ENCODE peak calls at places on chromosomes 16 and 17, in nine cellular contexts. B is dorsolateral prefrontal cortex, T is choroid plexus epithelial cell, Y is osteoblast, W is uterus, G is Caco-2, K is fibroblast of the aortic adventitia, P is lung, H is MCF 10A. D is an unnamed sample.

GRCh38 chr17:556431-556995 is 158.1 kb downstream of the VPS53 start:
- DNase-seq in B (no peak), T (peak), Y (no peak), W (no peak), G (peak), K (peak), P (no peak), H (no peak), D (no peak)

GRCh38 chr16:3282103-3282746 is 1.1 kb upstream of the ZNF263 start:
- DNase-seq in B (no peak), T (no peak), Y (peak), W (no peak), G (peak), K (no peak), P (no peak), H (no peak), D (no peak)

GRCh38 chr16:72362972-72363371 is 191.0 kb upstream of the PMFBP1 start:
- DNase-seq in B (no peak), T (no peak), Y (no peak), W (no peak), G (no peak), K (peak), P (no peak), H (no peak), D (no peak)

GRCh38 chr17:60163108-60163784 is 13.5 kb downstream of the CA4 start:
- DNase-seq in B (no peak), T (no peak), Y (peak), W (no peak), G (no peak), K (no peak), P (no peak), H (no peak), D (no peak)

GRCh38 chr16:5560084-5560483 is 462.5 kb upstream of the EEF2KMT start:
- DNase-seq in B (no peak), T (no peak), Y (no peak), W (no peak), G (no peak), K (no peak), P (no peak), H (no peak), D (no peak)

GRCh38 chr17:45687594-45687993 is 96.5 kb upstream of the CRHR1 start:
- DNase-seq in B (no peak), T (no peak), Y (no peak), W (no peak), G (no peak), K (no peak), P (no peak), H (no peak), D (no peak)

GRCh38 chr16:59826767-59827166 is 1092.7 kb upstream of the GOT2 start:
- DNase-seq in B (no peak), T (no peak), Y (no peak), W (no peak), G (no peak), K (no peak), P (no peak), H (no peak), D (no peak)

GRCh38 chr16:1701216-1701878 is 4.6 kb upstream of the MAPK8IP3 start:
- DNase-seq in B (no peak), T (no peak), Y (no peak), W (no peak), G (no peak), K (no peak), P (no peak), H (no peak), D (peak)

GRCh38 chr17:43552229-43552837 is 6.2 kb upstream of the ETV4 start:
- DNase-seq in B (no peak), T (no peak), Y (no peak), W (no peak), G (peak), K (no peak), P (no peak), H (no peak), D (no peak)

GRCh38 chr17:14269473-14269872 is 31.4 kb upstream of the HS3ST3B1 start:
- DNase-seq in B (no peak), T (no peak), Y (no peak), W (no peak), G (no peak), K (no peak), P (no peak), H (no peak), D (no peak)

GRCh38 chr17:4583796-4584124 is 569 bp upstream of the SMTNL2 start:
- DNase-seq in B (no peak), T (no peak), Y (peak), W (no peak), G (peak), K (no peak), P (no peak), H (no peak), D (no peak)

GRCh38 chr16:84547539-84548058 is 43.1 kb upstream of the MEAK7 start:
- DNase-seq in B (no peak), T (peak), Y (no peak), W (no peak), G (no peak), K (no peak), P (no peak), H (no peak), D (no peak)

GRCh38 chr17:27256225-27257030 is 37.5 kb upstream of the WSB1 start:
- DNase-seq in B (no peak), T (peak), Y (peak), W (no peak), G (no peak), K (peak), P (peak), H (peak), D (no peak)

GRCh38 chr17:13864551-13864950 is 204.8 kb upstream of the COX10 start:
- DNase-seq in B (no peak), T (peak), Y (no peak), W (no peak), G (no peak), K (peak), P (no peak), H (peak), D (no peak)

GRCh38 chr16:55499951-55500350 is 8.9 kb upstream of the LPCAT2 start:
- DNase-seq in B (no peak), T (peak), Y (peak), W (peak), G (no peak), K (peak), P (peak), H (peak), D (peak)

GRCh38 chr17:22145605-22146178 is 453.4 kb downstream of the KCNJ18 start:
- DNase-seq in B (no peak), T (no peak), Y (no peak), W (no peak), G (no peak), K (no peak), P (no peak), H (no peak), D (no peak)

GRCh38 chr16:87465306-87465705 is 27.5 kb downstream of the ZCCHC14 start:
- DNase-seq in B (no peak), T (peak), Y (peak), W (peak), G (no peak), K (peak), P (peak), H (peak), D (peak)

GRCh38 chr17:74923538-74924249 is 379 bp upstream of the OTOP2 start:
- DNase-seq in B (peak), T (peak), Y (peak), W (peak), G (peak), K (peak), P (peak), H (peak), D (peak)

GRCh38 chr16:81932668-81933067 is 78.6 kb downstream of the SDR42E1 start:
- DNase-seq in B (no peak), T (no peak), Y (no peak), W (no peak), G (no peak), K (no peak), P (no peak), H (no peak), D (no peak)

GRCh38 chr17:32558328-32558955 is 71.6 kb downstream of the CDK5R1 start:
- DNase-seq in B (no peak), T (no peak), Y (no peak), W (no peak), G (no peak), K (no peak), P (no peak), H (no peak), D (no peak)

GRCh38 chr17:63446218-63446980 is at the start of gene CYB561:
- DNase-seq in B (peak), T (peak), Y (peak), W (peak), G (peak), K (peak), P (peak), H (peak), D (peak)

GRCh38 chr17:44981221-44981968 is 13.3 kb upstream of the C1QL1 start:
- DNase-seq in B (no peak), T (peak), Y (no peak), W (no peak), G (peak), K (peak), P (no peak), H (peak), D (peak)

GRCh38 chr17:56943505-56944125 is 17.2 kb downstream of the COIL start:
- DNase-seq in B (no peak), T (no peak), Y (peak), W (no peak), G (no peak), K (no peak), P (no peak), H (peak), D (no peak)

GRCh38 chr17:56947741-56948140 is 13.1 kb downstream of the COIL start:
- DNase-seq in B (no peak), T (no peak), Y (no peak), W (no peak), G (no peak), K (no peak), P (no peak), H (no peak), D (peak)

GRCh38 chr17:56945938-56946337 is 14.9 kb downstream of the COIL start:
- DNase-seq in B (no peak), T (no peak), Y (no peak), W (no peak), G (no peak), K (no peak), P (no peak), H (no peak), D (no peak)

GRCh38 chr17:56949595-56949994 is 11.3 kb downstream of the COIL start:
- DNase-seq in B (no peak), T (no peak), Y (no peak), W (no peak), G (no peak), K (no peak), P (no peak), H (no peak), D (no peak)

DNA sequence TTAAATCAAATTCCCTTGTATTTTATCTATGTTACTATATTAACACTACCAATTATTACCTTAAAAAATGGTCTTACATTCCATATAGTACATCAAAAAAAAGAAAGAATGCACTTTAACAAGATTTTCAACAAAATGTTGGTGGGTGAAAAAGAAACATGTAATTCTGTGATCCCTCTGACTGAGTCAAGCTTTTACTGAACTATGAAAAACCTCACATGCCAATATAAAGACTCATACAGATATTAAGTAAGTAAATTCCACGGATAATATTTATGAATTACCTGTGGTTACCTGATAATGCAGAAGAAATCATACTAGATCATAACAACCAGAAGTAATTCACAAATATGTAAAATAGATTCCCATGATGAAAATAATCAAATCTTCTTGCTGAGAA is 12.4 kb downstream of the COIL start:
- DNase-seq in B (no peak), T (peak), Y (no peak), W (no peak), G (no peak), K (no peak), P (no peak), H (no peak), D (no peak)
- TF ChIP-seq CTCF in B (no peak), T (no peak), Y (no peak), W (no peak), G (no peak), K (no peak), P (no peak), H (no peak), D (no peak)

GRCh38 chr16:64469906-64470702 is 651.8 kb downstream of the CDH11 start:
- DNase-seq in B (no peak), T (peak), Y (no peak), W (no peak), G (no peak), K (peak), P (no peak), H (no peak), D (peak)
- TF ChIP-seq CTCF in B (no peak), T (peak), Y (peak), W (no peak), G (peak), K (peak), P (no peak), H (no peak), D (peak)

DNA sequence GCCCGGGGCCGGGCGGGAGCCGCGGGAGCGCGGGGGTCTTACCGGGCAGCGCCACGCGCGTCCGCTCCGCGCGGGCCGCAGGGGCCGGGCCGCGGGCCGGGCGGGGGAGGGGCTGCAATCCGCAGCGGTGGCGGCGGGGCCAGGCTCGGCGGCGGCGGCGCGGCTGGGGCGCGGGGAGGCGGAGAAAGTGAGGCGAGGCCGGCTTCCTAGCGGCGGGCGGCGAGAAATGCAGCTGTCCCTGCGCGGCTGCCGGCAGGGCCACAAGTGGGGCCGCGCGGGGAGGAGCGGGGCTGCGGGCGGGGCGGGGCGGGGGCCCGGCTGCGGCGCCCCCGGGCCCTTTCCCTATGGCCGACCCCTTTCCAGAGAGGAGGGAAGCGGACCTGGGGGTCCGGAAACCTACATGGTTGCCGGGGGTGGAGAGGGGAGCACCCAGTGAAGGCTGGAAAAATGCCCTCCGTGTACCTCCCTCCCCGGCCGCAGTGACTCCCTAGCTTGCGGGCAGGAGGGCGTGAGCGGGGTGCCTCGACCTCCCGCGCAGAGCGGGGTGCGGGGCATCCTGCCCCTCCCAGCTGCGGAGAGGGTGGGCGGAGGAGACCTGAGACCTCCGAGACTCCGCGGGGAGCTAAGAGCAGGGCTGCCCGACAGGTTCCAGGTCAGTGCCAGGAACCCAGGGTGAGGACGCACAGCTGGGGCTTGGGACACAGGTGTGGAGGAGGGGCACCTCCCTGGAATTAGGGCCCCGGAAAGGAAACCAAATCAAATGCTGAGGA is at the start of gene CUEDC1:
- DNase-seq in B (peak), T (peak), Y (peak), W (peak), G (peak), K (peak), P (peak), H (peak), D (peak)
- TF ChIP-seq CTCF in B (peak), T (peak), Y (no peak), W (no peak), G (peak), K (peak), P (no peak), H (peak), D (peak)

GRCh38 chr16:64621616-64622015 is 500.2 kb downstream of the CDH11 start:
- DNase-seq in B (no peak), T (no peak), Y (no peak), W (no peak), G (no peak), K (no peak), P (no peak), H (no peak), D (no peak)
- TF ChIP-seq CTCF in B (no peak), T (no peak), Y (no peak), W (no peak), G (no peak), K (no peak), P (no peak), H (no peak), D (no peak)

GRCh38 chr17:76079577-76080206 is 710 bp downstream of the ZACN start:
- DNase-seq in B (no peak), T (peak), Y (peak), W (no peak), G (no peak), K (no peak), P (no peak), H (no peak), D (no peak)
- TF ChIP-seq CTCF in B (no peak), T (peak), Y (peak), W (no peak), G (peak), K (peak), P (no peak), H (no peak), D (no peak)

GRCh38 chr16:30934827-30935557 is 11.6 kb downstream of the FBXL19 start:
- DNase-seq in B (no peak), T (peak), Y (peak), W (no peak), G (peak), K (peak), P (no peak), H (peak), D (peak)
- TF ChIP-seq CTCF in B (peak), T (peak), Y (peak), W (no peak), G (peak), K (peak), P (peak), H (peak), D (peak)

D was measured in epithelial cell of esophagus.